ENCODE peak calls at places on chromosomes 4 and X, in six cellular contexts. I, W, J, Z, P and E are unnamed samples.

GRCh38 chrX:8913665-8914409 is 112.7 kb upstream of the FAM9A start:
- DNase-seq in Z (no peak), P (no peak), W (no peak), J (peak; percentile 81), I (no peak), E (no peak)

GRCh38 chrX:106802063-106802387 is 448 bp upstream of the TBC1D8B start:
- DNase-seq in I (no peak), P (no peak), Z (no peak), J (peak; percentile 56), W (no peak), E (peak; percentile 8)

GRCh38 chr4:107689912-107690587 is 30.0 kb downstream of the PAPSS1 start:
- DNase-seq in I (no peak), W (peak; percentile 60), P (no peak), Z (peak; percentile 90), J (peak; percentile 94), E (no peak)

GRCh38 chrX:11600578-11600977 is 65.1 kb downstream of the ARHGAP6 start:
- DNase-seq in Z (no peak), W (no peak), P (no peak), J (no peak), I (no peak), E (peak; percentile 3)

GRCh38 chr4:156536661-156537060 is 434.9 kb downstream of the PDGFC start:
- DNase-seq in W (no peak), I (no peak), J (peak; percentile 61), Z (peak; percentile 46), P (no peak), E (no peak)

GRCh38 chr4:160864253-160864652 is 1299.5 kb downstream of the FSTL5 start:
- DNase-seq in W (no peak), I (no peak), P (no peak), J (no peak), Z (peak; percentile 47), E (no peak)

GRCh38 chr4:56874166-56874565 is 33.5 kb upstream of the REST start:
- DNase-seq in Z (peak; percentile 55), P (no peak), I (no peak), W (no peak), J (no peak), E (peak; percentile 71)

GRCh38 chr4:108168672-108169562 is at the start of gene LEF1:
- DNase-seq in I (peak; percentile 85), W (no peak), J (peak; percentile 51), Z (peak; percentile 20), P (peak; percentile 90), E (peak; percentile 84)

GRCh38 chrX:153766098-153766817 is 2.2 kb downstream of the PLXNB3 start:
- DNase-seq in W (no peak), Z (peak; percentile 76), J (peak; percentile 82), I (peak; percentile 56), P (no peak), E (no peak)

GRCh38 chrX:153767674-153768055 is 3.6 kb downstream of the PLXNB3 start:
- DNase-seq in I (no peak), W (no peak), P (no peak), Z (no peak), J (no peak), E (no peak)

GRCh38 chrX:153765138-153766079 is 1.4 kb downstream of the PLXNB3 start:
- DNase-seq in J (peak; percentile 56), Z (no peak), W (no peak), P (no peak), I (no peak), E (no peak)

GRCh38 chrX:153768311-153769157 is 4.5 kb downstream of the PLXNB3 start:
- DNase-seq in Z (no peak), J (no peak), I (no peak), W (no peak), P (no peak), E (no peak)

GRCh38 chrX:153766871-153767673 is 3.0 kb downstream of the PLXNB3 start:
- DNase-seq in Z (no peak), W (no peak), J (no peak), P (no peak), I (no peak), E (peak; percentile 58)
- H3K9me2 ChIP-seq in Z (no peaks in the 10 kb centered on the region), W (no peaks in the 10 kb centered on the region), J (no peaks in the 10 kb centered on the region), P (no peaks in the 10 kb centered on the region), I (no peaks in the 10 kb centered on the region), E (no peaks in the 10 kb centered on the region)

GRCh38 chr4:165520071-165520470 is 141.3 kb downstream of the CPE start:
- DNase-seq in W (no peak), Z (no peak), J (no peak), P (no peak), I (no peak), E (no peak)

GRCh38 chr4:165518024-165518616 is 139.3 kb downstream of the CPE start:
- DNase-seq in W (no peak), I (no peak), P (no peak), Z (no peak), J (no peak), E (no peak)

GRCh38 chr4:165524532-165525190 is 145.9 kb downstream of the CPE start:
- DNase-seq in J (peak; percentile 6), I (no peak), P (no peak), Z (no peak), W (no peak), E (no peak)

GRCh38 chr4:165518658-165519057 is 139.8 kb downstream of the CPE start:
- DNase-seq in J (no peak), I (no peak), Z (no peak), P (no peak), W (no peak), E (no peak)

DNA sequence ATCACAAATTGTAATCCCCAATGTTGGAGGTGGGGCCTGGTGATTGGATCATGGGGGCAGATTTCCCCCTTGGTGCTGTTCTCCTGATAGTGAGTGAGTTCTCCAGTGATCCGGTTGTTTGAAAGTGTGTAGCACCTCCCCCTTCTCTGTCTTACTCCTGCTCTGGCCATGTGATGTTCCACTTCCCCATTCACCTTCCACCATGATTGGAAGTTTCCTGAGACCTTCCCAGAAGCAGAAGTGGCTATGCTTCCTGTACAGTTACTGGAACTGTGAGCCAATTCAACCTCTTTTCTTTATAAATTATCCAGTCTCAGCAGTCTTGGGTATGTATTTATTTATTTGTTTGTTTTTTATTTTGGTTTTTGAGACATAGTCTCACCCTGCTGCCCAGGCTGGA is 143.2 kb downstream of the CPE start:
- DNase-seq in J (no peak), W (no peak), P (no peak), Z (no peak), I (no peak), E (no peak)
- H3K4me3 ChIP-seq in J (no peak overlapping the region), W (no peak overlapping the region), P (no peak overlapping the region), Z (no peak overlapping the region), I (no peak overlapping the region), E (no peak overlapping the region)

DNA sequence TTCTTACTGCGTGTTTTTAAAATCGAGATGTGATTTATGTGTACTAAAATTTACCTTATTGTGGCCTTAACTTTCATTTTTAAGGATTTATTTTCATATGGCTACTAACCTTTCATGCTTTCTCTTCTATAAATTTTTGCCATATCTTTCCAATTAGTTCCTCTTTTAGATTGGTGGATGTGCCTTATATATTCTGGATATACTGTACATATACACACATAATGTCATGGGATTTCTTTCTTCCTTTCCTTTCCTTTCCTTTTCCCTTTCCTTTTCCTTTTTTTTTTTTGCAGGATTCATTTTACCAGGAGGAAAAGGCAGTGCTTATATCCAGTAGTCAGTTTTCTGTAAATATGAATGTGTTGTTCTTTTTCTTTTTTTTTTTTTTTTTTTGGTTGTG is 37.2 kb downstream of the FHIP1A start:
- DNase-seq in W (no peak), Z (no peak), I (no peak), P (no peak), J (no peak), E (no peak)
- H3K4me1 ChIP-seq in W (no peaks in the 10 kb centered on the region), Z (no peaks in the 10 kb centered on the region), I (no peaks in the 10 kb centered on the region), P (no peaks in the 10 kb centered on the region), J (no peaks in the 10 kb centered on the region), E (peaks cover 46% of the 10 kb centered on the region)

GRCh38 chr4:76036855-76037254 is 985 bp upstream of the CXCL11 start:
- DNase-seq in Z (no peak), W (no peak), J (no peak), P (no peak), I (no peak), E (no peak)
- H3K9me2 ChIP-seq in Z (no peaks in the 10 kb centered on the region), W (no peaks in the 10 kb centered on the region), J (no peaks in the 10 kb centered on the region), P (no peaks in the 10 kb centered on the region), I (no peaks in the 10 kb centered on the region), E (no peaks in the 10 kb centered on the region)

GRCh38 chr4:48774760-48775398 is 5.2 kb downstream of the FRYL start:
- DNase-seq in Z (no peak), I (no peak), P (no peak), W (no peak), J (no peak), E (no peak)

GRCh38 chr4:48778431-48779094 is 1.5 kb downstream of the FRYL start:
- DNase-seq in Z (peak; percentile 21), I (no peak), J (peak; percentile 58), P (no peak), W (no peak), E (no peak)

GRCh38 chr4:48779998-48780866 is at the start of gene FRYL:
- DNase-seq in W (peak; percentile 99), Z (peak; percentile 97), J (peak; percentile 100), P (peak; percentile 99), I (peak; percentile 99), E (peak; percentile 100)

GRCh38 chr4:48779095-48779997 is 733 bp downstream of the FRYL start:
- DNase-seq in Z (peak; percentile 39), I (peak; percentile 84), W (no peak), J (peak; percentile 83), P (peak; percentile 60), E (peak; percentile 73)

GRCh38 chr4:48777739-48778138 is 2.3 kb downstream of the FRYL start:
- DNase-seq in I (no peak), P (no peak), W (no peak), J (peak; percentile 23), Z (peak; percentile 8), E (no peak)
- H3K4me3 ChIP-seq in I (peak overlapping the region; percentile 83), P (peak overlapping the region; percentile 89), W (no peak overlapping the region), J (peak overlapping the region; percentile 98), Z (peak overlapping the region; percentile 79), E (peak overlapping the region; percentile 86)

GRCh38 chrX:13001961-13002671 is 27.2 kb downstream of the TMSB4X start:
- DNase-seq in J (peak; percentile 32), P (no peak), W (no peak), I (no peak), Z (peak; percentile 84), E (no peak)
- H3K4me1 ChIP-seq in J (peaks cover 14% of the 10 kb centered on the region), P (peaks cover 57% of the 10 kb centered on the region), W (no peaks in the 10 kb centered on the region), I (peaks cover 81% of the 10 kb centered on the region), Z (peaks cover 72% of the 10 kb centered on the region), E (peaks cover 14% of the 10 kb centered on the region)

DNA sequence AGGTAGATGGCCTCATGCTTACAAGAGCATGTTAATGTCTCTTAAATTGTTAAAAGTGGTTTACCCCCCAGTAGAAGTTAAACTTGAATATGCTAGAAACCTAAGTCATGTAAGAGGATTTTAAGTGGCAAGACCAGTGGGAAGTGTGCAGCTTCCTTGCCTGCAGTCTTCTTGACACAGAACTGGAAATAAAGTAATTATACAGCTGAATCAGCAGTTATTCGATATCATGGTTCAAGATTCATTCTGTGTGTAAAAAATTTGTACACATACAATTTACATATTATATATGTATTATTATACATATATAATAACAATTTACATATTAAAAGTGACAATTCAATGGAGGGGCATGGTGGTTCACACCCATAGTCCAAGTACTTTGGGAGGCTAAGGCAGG is 24.1 kb downstream of the UGT2B4 start:
- DNase-seq in I (no peak), P (no peak), J (no peak), Z (no peak), W (no peak), E (no peak)
- H3K9me2 ChIP-seq in I (no peaks in the 10 kb centered on the region), P (no peaks in the 10 kb centered on the region), J (no peaks in the 10 kb centered on the region), Z (no peaks in the 10 kb centered on the region), W (peaks cover 3% of the 10 kb centered on the region), E (peaks cover 16% of the 10 kb centered on the region)